ENCODE peak calls at places on chromosome 18, in five cellular contexts. One of them, this sample, is unnamed.

GRCh38 chr18:74182335-74182734 is 34.0 kb downstream of the TIMM21 start:
- DNase-seq in PC-9: no peak
- DNase-seq in neuronal stem cell: no peak
- DNase-seq in GM23248: no peak
- DNase-seq in OCI-LY7: no peak
- DNase-seq in this sample: no peak

GRCh38 chr18:48042431-48042830 is 112.0 kb upstream of the SMAD2 start:
- DNase-seq in GM23248: no peak
- DNase-seq in neuronal stem cell: no peak
- DNase-seq in PC-9: no peak
- DNase-seq in OCI-LY7: no peak
- DNase-seq in this sample: no peak

GRCh38 chr18:23725827-23726661 is 36.8 kb downstream of the LAMA3 start:
- DNase-seq in OCI-LY7: no peak
- DNase-seq in PC-9: no peak
- DNase-seq in neuronal stem cell: no peak
- DNase-seq in GM23248: no peak
- DNase-seq in this sample: no peak

GRCh38 chr18:22848618-22849017 is 84.5 kb upstream of the RBBP8 start:
- DNase-seq in neuronal stem cell: no peak
- DNase-seq in GM23248: peak; percentile 96
- DNase-seq in PC-9: no peak
- DNase-seq in OCI-LY7: no peak
- DNase-seq in this sample: no peak

GRCh38 chr18:56233595-56233994 is 404.8 kb downstream of the TXNL1 start:
- DNase-seq in neuronal stem cell: no peak
- DNase-seq in GM23248: peak; percentile 93
- DNase-seq in PC-9: no peak
- DNase-seq in OCI-LY7: no peak
- DNase-seq in this sample: no peak

GRCh38 chr18:23115683-23116096 is 19.6 kb upstream of the CABLES1 start:
- DNase-seq in GM23248: peak; percentile 99
- DNase-seq in neuronal stem cell: no peak
- DNase-seq in OCI-LY7: no peak
- DNase-seq in PC-9: peak; percentile 49
- DNase-seq in this sample: no peak

GRCh38 chr18:21745234-21745633 is 4.6 kb downstream of the MIB1 start:
- DNase-seq in OCI-LY7: no peak
- DNase-seq in GM23248: no peak
- DNase-seq in neuronal stem cell: no peak
- DNase-seq in PC-9: no peak
- DNase-seq in this sample: no peak

GRCh38 chr18:49016648-49017539 is 66.1 kb upstream of the SMAD7 start:
- DNase-seq in OCI-LY7: no peak
- DNase-seq in PC-9: peak; percentile 81
- DNase-seq in neuronal stem cell: peak; percentile 40
- DNase-seq in GM23248: peak; percentile 84
- DNase-seq in this sample: no peak

GRCh38 chr18:12008842-12009580 is 27.7 kb downstream of the IMPA2 start:
- DNase-seq in PC-9: no peak
- DNase-seq in GM23248: no peak
- DNase-seq in neuronal stem cell: no peak
- DNase-seq in OCI-LY7: no peak
- DNase-seq in this sample: no peak

GRCh38 chr18:51196116-51196810 is 1.2 kb downstream of the MEX3C start:
- DNase-seq in PC-9: peak; percentile 8
- DNase-seq in GM23248: peak; percentile 69
- DNase-seq in OCI-LY7: peak; percentile 31
- DNase-seq in neuronal stem cell: peak; percentile 5
- DNase-seq in this sample: peak; percentile 35

GRCh38 chr18:47929681-47930085 is 776 bp downstream of the SMAD2 start:
- DNase-seq in PC-9: no peak
- DNase-seq in GM23248: peak; percentile 73
- DNase-seq in neuronal stem cell: no peak
- DNase-seq in OCI-LY7: no peak
- DNase-seq in this sample: peak; percentile 55

GRCh38 chr18:9825571-9826073 is 60.2 kb upstream of the TXNDC2 start:
- DNase-seq in neuronal stem cell: no peak
- DNase-seq in GM23248: peak; percentile 89
- DNase-seq in PC-9: peak; percentile 76
- DNase-seq in OCI-LY7: peak; percentile 2
- DNase-seq in this sample: no peak

DNA sequence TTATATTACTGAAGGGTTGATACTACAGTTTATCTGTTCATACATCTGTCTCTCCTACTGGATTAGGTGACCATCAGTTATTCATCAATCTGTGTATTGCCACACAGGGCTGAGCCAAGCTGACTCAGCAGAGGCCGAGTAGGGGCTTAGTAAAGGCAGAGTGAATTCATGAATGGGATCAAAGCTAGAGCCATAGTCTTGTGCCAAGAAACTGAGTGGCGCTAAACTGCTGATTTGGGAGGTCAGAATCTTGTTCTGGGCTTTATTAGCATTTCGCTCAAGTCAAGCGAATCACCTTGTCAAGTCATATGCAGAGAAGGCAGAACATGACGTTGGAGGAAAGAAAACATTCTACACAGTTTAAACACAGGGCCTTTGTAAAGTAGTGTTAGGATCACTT is 34.1 kb downstream of the SOCS6 start:
- DNase-seq in GM23248: peak; percentile 52
- DNase-seq in neuronal stem cell: no peak
- DNase-seq in PC-9: no peak
- DNase-seq in OCI-LY7: no peak
- DNase-seq in this sample: no peak
- H3K4me2 ChIP-seq in GM23248: no peak overlapping the region
- H3K4me2 ChIP-seq in neuronal stem cell: no peak overlapping the region
- H3K4me2 ChIP-seq in PC-9: no peak overlapping the region
- H3K4me2 ChIP-seq in OCI-LY7: no peak overlapping the region
- H3K4me2 ChIP-seq in this sample: no peak overlapping the region

GRCh38 chr18:63301458-63301857 is 18.1 kb downstream of the BCL2 start:
- DNase-seq in OCI-LY7: no peak
- DNase-seq in GM23248: no peak
- DNase-seq in PC-9: no peak
- DNase-seq in neuronal stem cell: no peak
- DNase-seq in this sample: no peak

GRCh38 chr18:63299837-63300787 is 19.5 kb downstream of the BCL2 start:
- DNase-seq in GM23248: peak; percentile 23
- DNase-seq in PC-9: no peak
- DNase-seq in OCI-LY7: no peak
- DNase-seq in neuronal stem cell: no peak
- DNase-seq in this sample: no peak

GRCh38 chr18:63302647-63303405 is 16.7 kb downstream of the BCL2 start:
- DNase-seq in OCI-LY7: no peak
- DNase-seq in neuronal stem cell: no peak
- DNase-seq in PC-9: no peak
- DNase-seq in GM23248: no peak
- DNase-seq in this sample: no peak

GRCh38 chr18:63297678-63298392 is 21.7 kb downstream of the BCL2 start:
- DNase-seq in GM23248: no peak
- DNase-seq in PC-9: no peak
- DNase-seq in OCI-LY7: no peak
- DNase-seq in neuronal stem cell: no peak
- DNase-seq in this sample: no peak

DNA sequence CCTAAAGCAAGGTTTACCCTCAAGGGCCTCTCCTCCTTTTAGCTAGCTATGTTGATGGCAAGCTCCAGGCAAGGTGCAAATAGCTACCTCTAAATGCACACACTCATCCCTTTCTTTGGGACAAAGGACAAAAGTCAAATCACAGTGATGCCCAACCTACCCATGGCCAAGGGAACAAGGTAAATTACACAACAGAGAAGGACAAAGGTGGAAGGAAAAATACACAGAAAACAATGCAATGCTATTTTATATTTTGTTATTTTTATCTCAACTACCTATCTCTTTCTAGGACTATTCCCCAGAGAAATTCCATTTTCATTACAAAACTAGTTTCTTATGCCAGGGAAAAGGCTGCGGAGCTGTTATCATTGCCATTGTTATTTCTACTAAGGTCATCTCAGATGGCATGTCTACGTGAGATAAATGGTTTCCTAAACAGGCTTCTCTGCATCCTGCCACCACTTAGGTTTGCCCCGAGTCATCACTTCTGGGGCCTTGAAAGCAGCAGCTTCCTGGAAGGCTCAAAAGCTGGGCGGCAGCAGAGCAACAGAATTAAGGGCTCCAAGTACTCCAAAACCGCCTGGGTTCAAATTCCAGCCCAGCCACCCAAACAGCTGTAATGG is 21.1 kb downstream of the BCL2 start:
- DNase-seq in GM23248: no peak
- DNase-seq in OCI-LY7: no peak
- DNase-seq in neuronal stem cell: no peak
- DNase-seq in PC-9: no peak
- DNase-seq in this sample: no peak
- H3K4me2 ChIP-seq in GM23248: no peak overlapping the region
- H3K4me2 ChIP-seq in OCI-LY7: no peak overlapping the region
- H3K4me2 ChIP-seq in neuronal stem cell: no peak overlapping the region
- H3K4me2 ChIP-seq in PC-9: no peak overlapping the region
- H3K4me2 ChIP-seq in this sample: no peak overlapping the region

GRCh38 chr18:574456-575228 is 5.5 kb upstream of the CETN1 start:
- DNase-seq in OCI-LY7: no peak
- DNase-seq in PC-9: no peak
- DNase-seq in neuronal stem cell: no peak
- DNase-seq in GM23248: no peak
- DNase-seq in this sample: no peak
- H3K4me2 ChIP-seq in OCI-LY7: no peak overlapping the region
- H3K4me2 ChIP-seq in PC-9: no peak overlapping the region
- H3K4me2 ChIP-seq in neuronal stem cell: no peak overlapping the region
- H3K4me2 ChIP-seq in GM23248: no peak overlapping the region
- H3K4me2 ChIP-seq in this sample: no peak overlapping the region

DNA sequence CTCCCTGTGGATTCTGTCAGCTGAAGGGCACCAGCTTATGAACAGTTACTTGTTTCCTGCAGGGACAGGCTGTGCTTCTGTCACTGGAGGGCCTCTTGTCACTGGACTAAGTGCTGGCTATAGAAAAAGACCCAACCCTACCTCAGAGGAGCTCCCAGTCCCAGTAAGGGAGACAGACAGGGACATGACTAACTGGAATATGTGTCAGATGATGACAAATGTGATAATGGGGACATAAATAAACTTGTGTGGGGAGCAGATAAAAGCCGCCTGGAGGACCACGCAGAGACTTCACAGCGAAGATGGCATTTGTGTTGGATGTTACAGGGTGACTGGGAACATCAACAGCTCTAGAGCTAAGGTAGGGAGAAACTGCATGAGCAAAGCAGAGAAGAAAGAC is 95.0 kb downstream of the MAPRE2 start:
- DNase-seq in GM23248: no peak
- DNase-seq in neuronal stem cell: no peak
- DNase-seq in OCI-LY7: no peak
- DNase-seq in PC-9: no peak
- DNase-seq in this sample: no peak
- H3K4me2 ChIP-seq in GM23248: no peak overlapping the region
- H3K4me2 ChIP-seq in neuronal stem cell: no peak overlapping the region
- H3K4me2 ChIP-seq in OCI-LY7: no peak overlapping the region
- H3K4me2 ChIP-seq in PC-9: no peak overlapping the region
- H3K4me2 ChIP-seq in this sample: no peak overlapping the region

GRCh38 chr18:53819671-53820070 is 404.8 kb downstream of the MBD2 start:
- DNase-seq in GM23248: no peak
- DNase-seq in neuronal stem cell: no peak
- DNase-seq in PC-9: no peak
- DNase-seq in OCI-LY7: no peak
- DNase-seq in this sample: no peak

GRCh38 chr18:53819174-53819573 is 405.3 kb downstream of the MBD2 start:
- DNase-seq in GM23248: no peak
- DNase-seq in PC-9: no peak
- DNase-seq in neuronal stem cell: no peak
- DNase-seq in OCI-LY7: no peak
- DNase-seq in this sample: no peak

GRCh38 chr18:53817976-53818950 is 406.2 kb downstream of the MBD2 start:
- DNase-seq in OCI-LY7: no peak
- DNase-seq in neuronal stem cell: no peak
- DNase-seq in GM23248: peak; percentile 12
- DNase-seq in PC-9: no peak
- DNase-seq in this sample: no peak
- H3K4me2 ChIP-seq in OCI-LY7: no peak overlapping the region
- H3K4me2 ChIP-seq in neuronal stem cell: no peak overlapping the region
- H3K4me2 ChIP-seq in GM23248: no peak overlapping the region
- H3K4me2 ChIP-seq in PC-9: no peak overlapping the region
- H3K4me2 ChIP-seq in this sample: no peak overlapping the region